ENCODE peak calls at places on chromosome 18, in five cellular contexts. A is AG04450, X is Calu3, M is nucleus accumbens, R is germinal center. F is an unnamed sample.
A peak's percentile ranks its signal among the peaks of the same experiment; 100 is the strongest.

GRCh38 chr18:28177828-28178635 is 1.1 kb upstream of the CDH2 start:
- DNase-seq in A (no peak), X (peak; percentile 35), M (peak; percentile 72), R (peak; percentile 14), F (no peak)

GRCh38 chr18:3525870-3526420 is 76.0 kb downstream of the TGIF1 start:
- DNase-seq in A (no peak), X (no peak), M (peak; percentile 8), R (peak; percentile 45), F (no peak)

GRCh38 chr18:79577451-79578395 is 101.9 kb upstream of the CTDP1 start:
- DNase-seq in A (no peak), X (no peak), M (no peak), R (no peak), F (no peak)

GRCh38 chr18:40810371-40810770 is 1144.7 kb upstream of the PIK3C3 start:
- DNase-seq in A (no peak), X (no peak), M (no peak), R (no peak), F (no peak)

GRCh38 chr18:48902856-48903601 is 47.7 kb downstream of the SMAD7 start:
- DNase-seq in A (no peak), X (no peak), M (no peak), R (no peak), F (no peak)

GRCh38 chr18:25332002-25332401 is 20.0 kb downstream of the ZNF521 start:
- DNase-seq in A (no peak), X (no peak), M (no peak), R (no peak), F (no peak)

GRCh38 chr18:58578321-58578720 is 50.6 kb downstream of the ALPK2 start:
- DNase-seq in A (no peak), X (no peak), M (no peak), R (no peak), F (no peak)

GRCh38 chr18:41543815-41544214 is 411.2 kb upstream of the PIK3C3 start:
- DNase-seq in A (no peak), X (no peak), M (no peak), R (no peak), F (no peak)

GRCh38 chr18:36786686-36787085 is 42.1 kb downstream of the TPGS2 start:
- DNase-seq in A (no peak), X (no peak), M (no peak), R (no peak), F (no peak)

GRCh38 chr18:46946656-46947282 is 29.4 kb downstream of the KATNAL2 start:
- DNase-seq in A (peak; percentile 45), X (peak; percentile 89), M (peak; percentile 62), R (peak; percentile 89), F (peak; percentile 82)

GRCh38 chr18:62781262-62781661 is 65.9 kb downstream of the PHLPP1 start:
- DNase-seq in A (no peak), X (no peak), M (no peak), R (no peak), F (no peak)

GRCh38 chr18:28494151-28494550 is 317.2 kb upstream of the CDH2 start:
- DNase-seq in A (no peak), X (no peak), M (no peak), R (no peak), F (no peak)

GRCh38 chr18:3715223-3716080 is 265.5 kb downstream of the TGIF1 start:
- DNase-seq in A (no peak), X (no peak), M (no peak), R (no peak), F (no peak)

GRCh38 chr18:52670903-52671302 is 330.9 kb downstream of the DCC start:
- DNase-seq in A (no peak), X (peak; percentile 2), M (no peak), R (no peak), F (peak; percentile 31)

GRCh38 chr18:10010611-10011015 is 96.8 kb downstream of the VAPA start:
- DNase-seq in A (peak; percentile 81), X (no peak), M (no peak), R (no peak), F (peak; percentile 88)

GRCh38 chr18:11889284-11889683 is 18.8 kb downstream of the MPPE1 start:
- DNase-seq in A (no peak), X (no peak), M (no peak), R (no peak), F (no peak)

GRCh38 chr18:25830787-25831186 is 259.6 kb downstream of the SS18 start:
- DNase-seq in A (peak; percentile 38), X (no peak), M (no peak), R (no peak), F (no peak)

GRCh38 chr18:58076052-58076451 is 32.0 kb downstream of the NEDD4L start:
- DNase-seq in A (peak; percentile 7), X (no peak), M (no peak), R (no peak), F (no peak)

GRCh38 chr18:59429608-59430007 is 70.5 kb upstream of the LMAN1 start:
- DNase-seq in A (no peak), X (no peak), M (no peak), R (no peak), F (no peak)

GRCh38 chr18:8507881-8508280 is 101.4 kb upstream of the RAB12 start:
- DNase-seq in A (no peak), X (no peak), M (no peak), R (no peak), F (peak; percentile 6)

GRCh38 chr18:58838165-58838860 is 26.4 kb upstream of the ZNF532 start:
- DNase-seq in A (no peak), X (no peak), M (no peak), R (no peak), F (no peak)

GRCh38 chr18:5895886-5896740 is 791 bp upstream of the TMEM200C start:
- DNase-seq in A (no peak), X (no peak), M (no peak), R (peak; percentile 24), F (no peak)

GRCh38 chr18:3472681-3473544 is 22.9 kb downstream of the TGIF1 start:
- DNase-seq in A (no peak), X (no peak), M (no peak), R (no peak), F (no peak)

GRCh38 chr18:47981320-47981719 is 50.9 kb upstream of the SMAD2 start:
- DNase-seq in A (no peak), X (no peak), M (no peak), R (no peak), F (no peak)

GRCh38 chr18:6118080-6118479 is 222.8 kb upstream of the TMEM200C start:
- DNase-seq in A (no peak), X (no peak), M (no peak), R (no peak), F (no peak)

GRCh38 chr18:27619259-27619772 is 434.2 kb upstream of the CHST9 start:
- DNase-seq in A (no peak), X (peak; percentile 50), M (no peak), R (no peak), F (no peak)

GRCh38 chr18:35413163-35413511 is 36.0 kb upstream of the ZNF396 start:
- DNase-seq in A (no peak), X (no peak), M (no peak), R (no peak), F (no peak)

GRCh38 chr18:74608681-74609080 is 11.0 kb downstream of the ZNF407 start:
- DNase-seq in A (no peak), X (no peak), M (no peak), R (no peak), F (no peak)

GRCh38 chr18:73636355-73636754 is 511.3 kb downstream of the FBXO15 start:
- DNase-seq in A (no peak), X (no peak), M (no peak), R (no peak), F (no peak)

GRCh38 chr18:7480853-7481252 is 86.3 kb upstream of the PTPRM start:
- DNase-seq in A (no peak), X (no peak), M (no peak), R (no peak), F (no peak)

GRCh38 chr18:76475450-76476203 is 19.4 kb downstream of the ZNF516 start:
- DNase-seq in A (no peak), X (no peak), M (no peak), R (no peak), F (no peak)

GRCh38 chr18:56245856-56246575 is 392.4 kb downstream of the TXNL1 start:
- DNase-seq in A (peak; percentile 44), X (no peak), M (no peak), R (no peak), F (peak; percentile 15)

GRCh38 chr18:50610349-50610748 is 50.5 kb downstream of the MAPK4 start:
- DNase-seq in A (no peak), X (no peak), M (no peak), R (no peak), F (no peak)

F was measured in amniotic stem cell.